ENCODE peak calls at places on chromosome 4, in seven cellular contexts. A is GM23248; Z is CD8-positive, alpha-beta memory T cell; T is tibial nerve; Q is HCT116; J is CD8-positive, alpha-beta T cell; H is tibial artery. R is an unnamed sample.

GRCh38 chr4:1342003-1342402 is 5.0 kb upstream of the UVSSA start:
- DNase-seq in Z (no peak), H (no peak), J (no peak), T (no peak), Q (no peak), A (peak; percentile 25), R (no peak)

GRCh38 chr4:6516762-6517161 is 44.3 kb upstream of the PPP2R2C start:
- DNase-seq in A (no peak), H (no peak), J (no peak), Q (no peak), T (no peak), Z (no peak), R (no peak)

GRCh38 chr4:89788243-89789072 is 48.5 kb downstream of the SNCA start:
- DNase-seq in T (no peak), J (no peak), H (no peak), Q (no peak), Z (no peak), A (peak; percentile 32), R (no peak)

GRCh38 chr4:184534511-184535391 is 60.4 kb upstream of the IRF2 start:
- DNase-seq in Z (no peak), J (no peak), Q (no peak), A (peak; percentile 86), T (no peak), H (no peak), R (no peak)

GRCh38 chr4:40601641-40602040 is 28.0 kb downstream of the RBM47 start:
- DNase-seq in J (no peak), T (no peak), H (no peak), Z (no peak), A (no peak), Q (no peak), R (no peak)

GRCh38 chr4:66178901-66179300 is 508.6 kb upstream of the EPHA5 start:
- DNase-seq in A (no peak), Q (no peak), J (no peak), Z (no peak), T (no peak), H (no peak), R (no peak)

GRCh38 chr4:89158884-89159503 is 47.7 kb downstream of the TIGD2 start:
- DNase-seq in A (peak; percentile 68), Q (peak; percentile 43), T (no peak), J (no peak), Z (no peak), H (no peak), R (no peak)

GRCh38 chr4:113049421-113050355 is at the start of gene ANK2:
- DNase-seq in H (no peak), Q (no peak), Z (no peak), J (no peak), T (no peak), A (peak; percentile 61), R (no peak)

GRCh38 chr4:24674279-24674678 is 89.9 kb upstream of the DHX15 start:
- DNase-seq in Q (no peak), H (no peak), Z (no peak), A (no peak), T (no peak), J (no peak), R (no peak)

GRCh38 chr4:123170843-123171242 is 225.8 kb upstream of the SPRY1 start:
- DNase-seq in H (no peak), A (no peak), Z (no peak), Q (no peak), J (no peak), T (no peak), R (no peak)

GRCh38 chr4:110287130-110287529 is 88.7 kb upstream of the ELOVL6 start:
- DNase-seq in J (no peak), Z (no peak), A (peak; percentile 94), T (no peak), Q (peak; percentile 44), H (no peak), R (no peak)

GRCh38 chr4:146032234-146032860 is 93.7 kb upstream of the ZNF827 start:
- DNase-seq in A (no peak), Z (no peak), H (no peak), J (no peak), T (no peak), Q (no peak), R (no peak)

GRCh38 chr4:38177792-38178665 is 217.8 kb downstream of the PTTG2 start:
- DNase-seq in J (peak; percentile 60), Z (peak; percentile 16), Q (no peak), A (peak; percentile 66), H (peak; percentile 75), T (peak; percentile 55), R (peak; percentile 83)

GRCh38 chr4:110087116-110087708 is 111.2 kb downstream of the ELOVL6 start:
- DNase-seq in A (peak; percentile 84), J (no peak), Z (no peak), T (no peak), H (no peak), Q (peak; percentile 51), R (no peak)

GRCh38 chr4:20418865-20419451 is 167.3 kb downstream of the SLIT2 start:
- DNase-seq in Z (no peak), H (no peak), J (no peak), A (peak; percentile 83), Q (peak; percentile 21), T (no peak), R (no peak)

DNA sequence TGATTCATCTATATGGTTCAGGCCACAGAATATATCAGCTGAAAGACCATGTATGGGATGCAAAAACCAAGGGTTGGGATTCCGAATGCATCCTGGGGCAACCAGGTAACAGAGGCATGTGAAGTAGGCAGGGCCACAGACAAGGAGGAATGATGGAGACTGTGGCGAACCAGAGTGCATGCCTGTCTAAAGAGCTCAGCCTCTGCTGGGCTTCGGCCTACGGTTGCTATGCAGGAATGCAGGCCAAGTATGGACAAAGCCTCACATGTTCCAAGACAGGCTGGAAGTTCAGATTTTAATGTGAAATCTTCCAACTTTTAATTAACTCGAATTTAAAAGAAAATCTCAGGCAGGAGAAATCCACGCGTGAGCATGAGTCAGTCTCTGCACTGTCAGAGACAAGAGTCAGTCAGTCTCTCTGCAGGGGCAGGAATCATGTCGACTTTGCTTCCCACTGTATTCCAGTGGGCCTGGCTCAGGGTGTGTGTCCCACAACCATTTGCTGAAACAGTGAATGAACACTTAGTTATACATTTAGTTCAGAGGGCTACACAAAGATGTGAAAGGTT is 344.4 kb downstream of the UNC5C start:
- DNase-seq in A (peak; percentile 5), J (no peak), T (no peak), Z (no peak), Q (no peak), H (no peak), R (no peak)
- H3K4me1 ChIP-seq in A (no peaks in the 10 kb centered on the region), J (no peaks in the 10 kb centered on the region), T (no peaks in the 10 kb centered on the region), Z (no peaks in the 10 kb centered on the region), Q (no peaks in the 10 kb centered on the region), H (no peaks in the 10 kb centered on the region), R (no peaks in the 10 kb centered on the region)

DNA sequence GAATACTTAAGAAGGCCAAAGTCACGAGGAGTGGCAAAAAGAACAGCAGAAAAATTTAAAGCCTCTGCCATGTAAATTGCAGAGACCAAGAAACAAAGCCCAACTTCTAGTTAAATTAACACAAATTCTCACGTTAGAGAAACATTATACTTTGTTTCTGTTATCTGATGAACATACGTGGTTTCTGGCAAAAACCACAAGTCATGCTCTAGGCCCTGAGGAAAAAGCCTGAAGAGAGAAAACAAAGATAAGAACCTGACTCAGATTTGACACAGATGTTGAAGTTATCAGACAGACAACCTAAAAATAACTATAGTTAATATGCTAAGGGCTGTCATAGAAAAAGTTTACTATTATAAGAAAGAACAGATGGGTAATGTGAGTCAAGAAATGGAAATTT is 149.1 kb upstream of the PCDH10 start:
- DNase-seq in H (no peak), J (no peak), A (no peak), Q (no peak), T (no peak), Z (no peak), R (no peak)
- H3K27ac ChIP-seq in H (no peak overlapping the region), J (no peak overlapping the region), A (no peak overlapping the region), Q (no peak overlapping the region), T (no peak overlapping the region), Z (no peak overlapping the region), R (no peak overlapping the region)

GRCh38 chr4:153501578-153501977 is 35.4 kb downstream of the TMEM131L start:
- DNase-seq in Z (no peak), Q (no peak), T (no peak), J (no peak), A (no peak), H (no peak), R (no peak)

GRCh38 chr4:153497091-153497531 is 31.0 kb downstream of the TMEM131L start:
- DNase-seq in A (peak; percentile 46), T (no peak), H (no peak), Q (no peak), Z (no peak), J (peak; percentile 67), R (no peak)

GRCh38 chr4:153495480-153496206 is 29.5 kb downstream of the TMEM131L start:
- DNase-seq in H (no peak), Z (no peak), T (no peak), A (no peak), Q (no peak), J (no peak), R (no peak)

GRCh38 chr4:153499005-153499404 is 32.8 kb downstream of the TMEM131L start:
- DNase-seq in A (no peak), J (no peak), Z (no peak), T (no peak), Q (no peak), H (no peak), R (no peak)

DNA sequence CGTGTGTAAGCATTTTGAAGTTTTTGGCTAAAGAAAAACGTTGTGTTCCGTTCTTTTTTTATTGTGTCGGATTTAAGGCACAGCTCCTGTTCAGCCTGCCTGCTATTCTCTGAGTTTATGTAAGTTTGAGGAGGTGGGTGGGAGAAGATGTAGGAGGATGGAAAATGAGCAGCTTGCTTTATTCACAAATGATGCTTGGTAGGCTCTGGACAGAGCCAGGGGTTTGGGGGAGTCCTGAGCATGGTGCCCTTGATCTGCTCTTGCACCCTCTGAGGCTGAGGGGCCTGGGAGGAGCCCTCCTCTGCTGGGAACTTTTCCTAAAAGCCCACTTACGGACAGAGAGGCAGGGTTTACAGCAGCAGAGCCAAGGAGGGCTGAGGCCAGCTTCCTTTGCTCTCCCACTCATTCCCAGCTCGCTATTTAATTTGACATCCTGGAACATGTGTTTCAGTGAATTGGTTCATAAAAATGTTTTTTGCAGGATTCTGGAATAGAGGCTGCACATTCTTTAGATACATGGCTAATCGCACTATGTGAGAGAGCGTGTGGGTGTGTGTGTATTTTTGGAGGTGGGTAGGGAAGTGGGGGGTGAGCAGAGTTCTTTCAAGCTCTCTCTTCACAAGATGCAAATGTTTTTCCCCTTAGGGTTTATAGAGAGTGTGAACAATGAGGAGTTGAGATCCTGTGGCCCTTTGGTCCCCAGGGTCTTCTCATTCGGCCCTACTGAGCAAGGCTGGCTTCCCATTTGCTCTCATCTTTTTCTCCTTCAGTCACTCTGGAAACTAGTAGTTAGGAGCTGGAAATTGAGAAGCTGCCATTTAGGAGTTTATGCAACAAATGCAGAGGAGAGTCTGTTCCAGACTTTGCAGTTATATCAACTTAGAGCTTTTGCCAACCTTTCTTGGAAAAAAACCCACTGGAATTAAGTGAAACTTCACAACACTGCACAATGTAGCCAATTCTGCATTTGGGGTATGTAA is 32.1 kb downstream of the TMEM131L start:
- DNase-seq in Z (no peak), H (no peak), J (no peak), T (no peak), A (peak; percentile 75), Q (no peak), R (no peak)
- H3K4me3 ChIP-seq in Z (peak overlapping the region; percentile 21), H (peak overlapping the region; percentile 18), J (peak overlapping the region; percentile 37), T (no peak overlapping the region), A (peak overlapping the region; percentile 46), Q (no peak overlapping the region), R (no peak overlapping the region)

DNA sequence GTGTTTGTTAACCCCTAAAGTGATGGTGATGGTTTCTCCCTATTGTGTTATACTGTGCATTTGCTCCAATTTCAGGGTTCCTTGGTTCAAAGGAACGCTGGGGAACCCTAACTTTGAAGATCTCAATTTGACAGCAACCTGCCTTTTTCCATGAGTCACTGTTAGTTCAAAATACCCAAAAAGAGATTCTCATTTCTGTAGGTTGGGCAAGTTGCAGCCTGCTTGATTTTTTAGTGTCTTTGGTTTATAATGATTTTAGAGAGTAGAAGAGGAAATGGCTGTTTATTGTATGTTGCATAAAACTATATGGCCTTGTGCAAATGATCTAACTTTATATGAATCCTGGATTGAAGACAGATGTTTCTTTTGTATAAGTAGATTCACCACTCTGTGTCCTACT is 23.1 kb downstream of the GAB1 start:
- DNase-seq in J (no peak), Q (no peak), Z (no peak), T (no peak), A (no peak), H (no peak), R (no peak)
- H3K4me1 ChIP-seq in J (peaks cover 11% of the 10 kb centered on the region), Q (no peaks in the 10 kb centered on the region), Z (peaks cover 10% of the 10 kb centered on the region), T (peaks cover 51% of the 10 kb centered on the region), A (peaks cover 38% of the 10 kb centered on the region), H (peaks cover 52% of the 10 kb centered on the region), R (peaks cover 62% of the 10 kb centered on the region)